ENCODE peak calls at places on chromosomes 6 and 20, in six cellular contexts. One of them, this sample, is unnamed.

GRCh38 chr6:35370124-35370741 is 27.9 kb downstream of the PPARD start:
- DNase-seq in fibroblast of lung: peak; percentile 93
- DNase-seq in HCT116: peak; percentile 73
- DNase-seq in mammary epithelial cell: peak; percentile 95
- DNase-seq in IMR-90: peak; percentile 95
- DNase-seq in hepatocyte: peak; percentile 50
- DNase-seq in this sample: peak; percentile 96

GRCh38 chr6:56691201-56691595 is 48.5 kb upstream of the DST start:
- DNase-seq in fibroblast of lung: no peak
- DNase-seq in HCT116: no peak
- DNase-seq in mammary epithelial cell: no peak
- DNase-seq in IMR-90: no peak
- DNase-seq in hepatocyte: no peak
- DNase-seq in this sample: peak; percentile 12

GRCh38 chr6:133623065-133623464 is 265.8 kb upstream of the TCF21 start:
- DNase-seq in fibroblast of lung: peak; percentile 78
- DNase-seq in HCT116: no peak
- DNase-seq in mammary epithelial cell: no peak
- DNase-seq in IMR-90: peak; percentile 68
- DNase-seq in hepatocyte: no peak
- DNase-seq in this sample: peak; percentile 75

GRCh38 chr6:159075506-159076100 is 30.8 kb upstream of the TAGAP start:
- DNase-seq in fibroblast of lung: peak; percentile 43
- DNase-seq in HCT116: no peak
- DNase-seq in mammary epithelial cell: no peak
- DNase-seq in IMR-90: no peak
- DNase-seq in hepatocyte: no peak
- DNase-seq in this sample: no peak

GRCh38 chr20:19688031-19688806 is 69.8 kb upstream of the RIN2 start:
- DNase-seq in fibroblast of lung: peak; percentile 82
- DNase-seq in HCT116: peak; percentile 34
- DNase-seq in mammary epithelial cell: peak; percentile 84
- DNase-seq in IMR-90: peak; percentile 92
- DNase-seq in hepatocyte: peak; percentile 83
- DNase-seq in this sample: peak; percentile 82

GRCh38 chr6:23365732-23366131 is 760.3 kb upstream of the NRSN1 start:
- DNase-seq in fibroblast of lung: no peak
- DNase-seq in HCT116: no peak
- DNase-seq in mammary epithelial cell: no peak
- DNase-seq in IMR-90: no peak
- DNase-seq in hepatocyte: no peak
- DNase-seq in this sample: no peak

GRCh38 chr20:62368629-62369507 is 1.8 kb upstream of the LAMA5 start:
- DNase-seq in fibroblast of lung: peak; percentile 66
- DNase-seq in HCT116: no peak
- DNase-seq in mammary epithelial cell: peak; percentile 51
- DNase-seq in IMR-90: peak; percentile 50
- DNase-seq in hepatocyte: peak; percentile 85
- DNase-seq in this sample: no peak

GRCh38 chr6:153170511-153170910 is 39.4 kb upstream of the RGS17 start:
- DNase-seq in fibroblast of lung: no peak
- DNase-seq in HCT116: peak; percentile 55
- DNase-seq in mammary epithelial cell: peak; percentile 88
- DNase-seq in IMR-90: peak; percentile 52
- DNase-seq in hepatocyte: no peak
- DNase-seq in this sample: peak; percentile 32

GRCh38 chr6:39338406-39338805 is 15.9 kb upstream of the KCNK16 start:
- DNase-seq in fibroblast of lung: no peak
- DNase-seq in HCT116: no peak
- DNase-seq in mammary epithelial cell: no peak
- DNase-seq in IMR-90: no peak
- DNase-seq in hepatocyte: no peak
- DNase-seq in this sample: no peak

GRCh38 chr20:38617011-38617829 is 15.6 kb downstream of the ARHGAP40 start:
- DNase-seq in fibroblast of lung: no peak
- DNase-seq in HCT116: no peak
- DNase-seq in mammary epithelial cell: peak; percentile 82
- DNase-seq in IMR-90: peak; percentile 36
- DNase-seq in hepatocyte: no peak
- DNase-seq in this sample: peak; percentile 66

GRCh38 chr6:73667798-73668197 is 14.0 kb upstream of the SLC17A5 start:
- DNase-seq in fibroblast of lung: no peak
- DNase-seq in HCT116: no peak
- DNase-seq in mammary epithelial cell: no peak
- DNase-seq in IMR-90: no peak
- DNase-seq in hepatocyte: no peak
- DNase-seq in this sample: no peak

GRCh38 chr6:24536466-24536865 is 41.7 kb downstream of the ALDH5A1 start:
- DNase-seq in fibroblast of lung: no peak
- DNase-seq in HCT116: no peak
- DNase-seq in mammary epithelial cell: no peak
- DNase-seq in IMR-90: no peak
- DNase-seq in hepatocyte: no peak
- DNase-seq in this sample: no peak

GRCh38 chr6:5490495-5491069 is 229.3 kb downstream of the FARS2 start:
- DNase-seq in fibroblast of lung: no peak
- DNase-seq in HCT116: no peak
- DNase-seq in mammary epithelial cell: no peak
- DNase-seq in IMR-90: no peak
- DNase-seq in hepatocyte: no peak
- DNase-seq in this sample: no peak

GRCh38 chr6:118912646-118913045 is 18.7 kb downstream of the ASF1A start:
- DNase-seq in fibroblast of lung: no peak
- DNase-seq in HCT116: no peak
- DNase-seq in mammary epithelial cell: no peak
- DNase-seq in IMR-90: no peak
- DNase-seq in hepatocyte: no peak
- DNase-seq in this sample: no peak

GRCh38 chr6:90121982-90122381 is 174.7 kb downstream of the BACH2 start:
- DNase-seq in fibroblast of lung: no peak
- DNase-seq in HCT116: no peak
- DNase-seq in mammary epithelial cell: peak; percentile 87
- DNase-seq in IMR-90: peak; percentile 52
- DNase-seq in hepatocyte: no peak
- DNase-seq in this sample: peak; percentile 39

GRCh38 chr20:49811825-49812462 is 684 bp upstream of the SLC9A8 start:
- DNase-seq in fibroblast of lung: peak; percentile 26
- DNase-seq in HCT116: no peak
- DNase-seq in mammary epithelial cell: no peak
- DNase-seq in IMR-90: peak; percentile 63
- DNase-seq in hepatocyte: peak; percentile 53
- DNase-seq in this sample: peak; percentile 46

GRCh38 chr20:38106461-38106860 is 58.6 kb downstream of the TGM2 start:
- DNase-seq in fibroblast of lung: no peak
- DNase-seq in HCT116: no peak
- DNase-seq in mammary epithelial cell: no peak
- DNase-seq in IMR-90: no peak
- DNase-seq in hepatocyte: no peak
- DNase-seq in this sample: no peak

GRCh38 chr20:36281785-36282380 is 24.3 kb upstream of the DLGAP4 start:
- DNase-seq in fibroblast of lung: no peak
- DNase-seq in HCT116: no peak
- DNase-seq in mammary epithelial cell: no peak
- DNase-seq in IMR-90: no peak
- DNase-seq in hepatocyte: no peak
- DNase-seq in this sample: no peak

GRCh38 chr20:31548823-31549512 is 34.7 kb downstream of the HM13 start:
- DNase-seq in fibroblast of lung: no peak
- DNase-seq in HCT116: no peak
- DNase-seq in mammary epithelial cell: no peak
- DNase-seq in IMR-90: no peak
- DNase-seq in hepatocyte: peak; percentile 10
- DNase-seq in this sample: no peak

GRCh38 chr6:151075943-151076555 is 163.7 kb upstream of the AKAP12 start:
- DNase-seq in fibroblast of lung: no peak
- DNase-seq in HCT116: no peak
- DNase-seq in mammary epithelial cell: peak; percentile 63
- DNase-seq in IMR-90: no peak
- DNase-seq in hepatocyte: no peak
- DNase-seq in this sample: no peak

GRCh38 chr20:48897298-48898044 is 24.0 kb upstream of the ARFGEF2 start:
- DNase-seq in fibroblast of lung: peak; percentile 78
- DNase-seq in HCT116: peak; percentile 35
- DNase-seq in mammary epithelial cell: peak; percentile 76
- DNase-seq in IMR-90: peak; percentile 92
- DNase-seq in hepatocyte: no peak
- DNase-seq in this sample: peak; percentile 94

GRCh38 chr6:151763303-151763702 is 44.2 kb upstream of the ESR1 start:
- DNase-seq in fibroblast of lung: peak; percentile 13
- DNase-seq in HCT116: no peak
- DNase-seq in mammary epithelial cell: peak; percentile 70
- DNase-seq in IMR-90: peak; percentile 21
- DNase-seq in hepatocyte: no peak
- DNase-seq in this sample: peak; percentile 16

GRCh38 chr6:163320402-163320801 is 94.1 kb upstream of the QKI start:
- DNase-seq in fibroblast of lung: no peak
- DNase-seq in HCT116: no peak
- DNase-seq in mammary epithelial cell: no peak
- DNase-seq in IMR-90: no peak
- DNase-seq in hepatocyte: no peak
- DNase-seq in this sample: no peak

GRCh38 chr20:56433880-56434255 is 21.8 kb downstream of the CASS4 start:
- DNase-seq in fibroblast of lung: peak; percentile 90
- DNase-seq in HCT116: no peak
- DNase-seq in mammary epithelial cell: no peak
- DNase-seq in IMR-90: peak; percentile 94
- DNase-seq in hepatocyte: no peak
- DNase-seq in this sample: peak; percentile 92

GRCh38 chr20:57672164-57672563 is 37.7 kb downstream of the PMEPA1 start:
- DNase-seq in fibroblast of lung: peak; percentile 57
- DNase-seq in HCT116: no peak
- DNase-seq in mammary epithelial cell: no peak
- DNase-seq in IMR-90: peak; percentile 10
- DNase-seq in hepatocyte: no peak
- DNase-seq in this sample: peak; percentile 45

GRCh38 chr6:140504776-140505175 is 1130.3 kb upstream of the CITED2 start:
- DNase-seq in fibroblast of lung: no peak
- DNase-seq in HCT116: no peak
- DNase-seq in mammary epithelial cell: no peak
- DNase-seq in IMR-90: no peak
- DNase-seq in hepatocyte: no peak
- DNase-seq in this sample: no peak

GRCh38 chr20:58716476-58717277 is 24.1 kb downstream of the NPEPL1 start:
- DNase-seq in fibroblast of lung: no peak
- DNase-seq in HCT116: no peak
- DNase-seq in mammary epithelial cell: no peak
- DNase-seq in IMR-90: no peak
- DNase-seq in hepatocyte: peak; percentile 2
- DNase-seq in this sample: no peak

GRCh38 chr6:17300637-17301036 is 19.5 kb downstream of the RBM24 start:
- DNase-seq in fibroblast of lung: no peak
- DNase-seq in HCT116: no peak
- DNase-seq in mammary epithelial cell: no peak
- DNase-seq in IMR-90: no peak
- DNase-seq in hepatocyte: no peak
- DNase-seq in this sample: no peak

GRCh38 chr6:1584996-1585668 is 24.6 kb upstream of the FOXC1 start:
- DNase-seq in fibroblast of lung: no peak
- DNase-seq in HCT116: no peak
- DNase-seq in mammary epithelial cell: no peak
- DNase-seq in IMR-90: no peak
- DNase-seq in hepatocyte: no peak
- DNase-seq in this sample: no peak
- H3K27ac ChIP-seq in fibroblast of lung: no peak overlapping the region
- H3K27ac ChIP-seq in HCT116: no peak overlapping the region
- H3K27ac ChIP-seq in mammary epithelial cell: no peak overlapping the region
- H3K27ac ChIP-seq in IMR-90: no peak overlapping the region
- H3K27ac ChIP-seq in hepatocyte: no peak overlapping the region
- H3K27ac ChIP-seq in this sample: no peak overlapping the region

GRCh38 chr6:3266170-3266569 is 7.4 kb downstream of the PSMG4 start:
- DNase-seq in fibroblast of lung: no peak
- DNase-seq in HCT116: no peak
- DNase-seq in mammary epithelial cell: no peak
- DNase-seq in IMR-90: no peak
- DNase-seq in hepatocyte: no peak
- DNase-seq in this sample: no peak
- H4K20me1 ChIP-seq in fibroblast of lung: no peaks in the 10 kb centered on the region
- H4K20me1 ChIP-seq in HCT116: no peaks in the 10 kb centered on the region
- H4K20me1 ChIP-seq in mammary epithelial cell: no peaks in the 10 kb centered on the region
- H4K20me1 ChIP-seq in IMR-90: peaks cover 24% of the 10 kb centered on the region
- H4K20me1 ChIP-seq in hepatocyte: peaks cover 3% of the 10 kb centered on the region
- H4K20me1 ChIP-seq in this sample: peaks cover 73% of the 10 kb centered on the region

GRCh38 chr20:542777-543368 is 717 bp downstream of the CSNK2A1 start:
- DNase-seq in fibroblast of lung: no peak
- DNase-seq in HCT116: no peak
- DNase-seq in mammary epithelial cell: no peak
- DNase-seq in IMR-90: no peak
- DNase-seq in hepatocyte: peak; percentile 58
- DNase-seq in this sample: no peak

GRCh38 chr20:539236-539635 is 4.4 kb downstream of the CSNK2A1 start:
- DNase-seq in fibroblast of lung: no peak
- DNase-seq in HCT116: no peak
- DNase-seq in mammary epithelial cell: no peak
- DNase-seq in IMR-90: no peak
- DNase-seq in hepatocyte: no peak
- DNase-seq in this sample: no peak

GRCh38 chr20:540391-541201 is 3.0 kb downstream of the CSNK2A1 start:
- DNase-seq in fibroblast of lung: no peak
- DNase-seq in HCT116: no peak
- DNase-seq in mammary epithelial cell: no peak
- DNase-seq in IMR-90: no peak
- DNase-seq in hepatocyte: no peak
- DNase-seq in this sample: no peak

GRCh38 chr20:537983-538382 is 5.6 kb downstream of the CSNK2A1 start:
- DNase-seq in fibroblast of lung: no peak
- DNase-seq in HCT116: no peak
- DNase-seq in mammary epithelial cell: no peak
- DNase-seq in IMR-90: no peak
- DNase-seq in hepatocyte: no peak
- DNase-seq in this sample: no peak

GRCh38 chr20:539848-540247 is 3.7 kb downstream of the CSNK2A1 start:
- DNase-seq in fibroblast of lung: peak; percentile 41
- DNase-seq in HCT116: no peak
- DNase-seq in mammary epithelial cell: peak; percentile 62
- DNase-seq in IMR-90: peak; percentile 49
- DNase-seq in hepatocyte: peak; percentile 79
- DNase-seq in this sample: peak; percentile 64
- H3K4me3 ChIP-seq in fibroblast of lung: no peak overlapping the region
- H3K4me3 ChIP-seq in HCT116: no peak overlapping the region
- H3K4me3 ChIP-seq in mammary epithelial cell: no peak overlapping the region
- H3K4me3 ChIP-seq in IMR-90: no peak overlapping the region
- H3K4me3 ChIP-seq in hepatocyte: no peak overlapping the region
- H3K4me3 ChIP-seq in this sample: no peak overlapping the region

GRCh38 chr6:52346503-52346902 is 15.4 kb upstream of the PAQR8 start:
- DNase-seq in fibroblast of lung: no peak
- DNase-seq in HCT116: no peak
- DNase-seq in mammary epithelial cell: peak; percentile 32
- DNase-seq in IMR-90: no peak
- DNase-seq in hepatocyte: no peak
- DNase-seq in this sample: no peak

GRCh38 chr6:52356017-52356416 is 5.9 kb upstream of the PAQR8 start:
- DNase-seq in fibroblast of lung: no peak
- DNase-seq in HCT116: no peak
- DNase-seq in mammary epithelial cell: no peak
- DNase-seq in IMR-90: no peak
- DNase-seq in hepatocyte: no peak
- DNase-seq in this sample: no peak

GRCh38 chr6:52351879-52352238 is 10.1 kb upstream of the PAQR8 start:
- DNase-seq in fibroblast of lung: no peak
- DNase-seq in HCT116: no peak
- DNase-seq in mammary epithelial cell: no peak
- DNase-seq in IMR-90: no peak
- DNase-seq in hepatocyte: no peak
- DNase-seq in this sample: no peak

GRCh38 chr6:52352239-52353008 is 9.5 kb upstream of the PAQR8 start:
- DNase-seq in fibroblast of lung: peak; percentile 95
- DNase-seq in HCT116: peak; percentile 82
- DNase-seq in mammary epithelial cell: peak; percentile 96
- DNase-seq in IMR-90: peak; percentile 98
- DNase-seq in hepatocyte: peak; percentile 80
- DNase-seq in this sample: peak; percentile 93
- H3K27ac ChIP-seq in fibroblast of lung: peak overlapping the region; percentile 78
- H3K27ac ChIP-seq in HCT116: peak overlapping the region; percentile 33
- H3K27ac ChIP-seq in mammary epithelial cell: peak overlapping the region; percentile 86
- H3K27ac ChIP-seq in IMR-90: peak overlapping the region; percentile 61
- H3K27ac ChIP-seq in hepatocyte: peak overlapping the region; percentile 93
- H3K27ac ChIP-seq in this sample: peak overlapping the region; percentile 73